ENCODE peak calls at places on chromosomes 1 and 21, in four cellular contexts. One of them, this sample, is unnamed.

GRCh38 chr1:235595079-235595478 is 54.5 kb downstream of the GNG4 start:
- DNase-seq in lower lobe of right lung: no peak
- DNase-seq in right lobe of liver: no peak
- DNase-seq in cardiac fibroblast: no peak
- DNase-seq in this sample: peak

GRCh38 chr1:211490821-211491415 is 1.0 kb downstream of the RD3 start:
- DNase-seq in cardiac fibroblast: no peak
- DNase-seq in lower lobe of right lung: no peak
- DNase-seq in right lobe of liver: no peak
- DNase-seq in this sample: no peak

GRCh38 chr1:32716312-32717126 is 13.9 kb upstream of the SYNC start:
- DNase-seq in lower lobe of right lung: peak
- DNase-seq in cardiac fibroblast: no peak
- DNase-seq in right lobe of liver: peak
- DNase-seq in this sample: no peak

GRCh38 chr21:41653944-41654625 is 112.8 kb downstream of the RIPK4 start:
- DNase-seq in cardiac fibroblast: peak
- DNase-seq in lower lobe of right lung: no peak
- DNase-seq in right lobe of liver: no peak
- DNase-seq in this sample: no peak

GRCh38 chr21:43826623-43826974 is 37.2 kb downstream of the RRP1 start:
- DNase-seq in cardiac fibroblast: no peak
- DNase-seq in right lobe of liver: no peak
- DNase-seq in lower lobe of right lung: no peak
- DNase-seq in this sample: peak

GRCh38 chr1:230825061-230825803 is 43.1 kb downstream of the C1orf198 start:
- DNase-seq in right lobe of liver: no peak
- DNase-seq in cardiac fibroblast: peak
- DNase-seq in lower lobe of right lung: no peak
- DNase-seq in this sample: no peak

GRCh38 chr1:59223943-59224639 is 72.8 kb upstream of the FGGY start:
- DNase-seq in cardiac fibroblast: no peak
- DNase-seq in lower lobe of right lung: no peak
- DNase-seq in right lobe of liver: no peak
- DNase-seq in this sample: no peak

GRCh38 chr1:206772228-206773002 is at the start of gene IL10:
- DNase-seq in cardiac fibroblast: no peak
- DNase-seq in lower lobe of right lung: no peak
- DNase-seq in right lobe of liver: no peak
- DNase-seq in this sample: no peak

GRCh38 chr1:73472810-73473209 is 725.2 kb downstream of the LRRIQ3 start:
- DNase-seq in right lobe of liver: no peak
- DNase-seq in cardiac fibroblast: no peak
- DNase-seq in lower lobe of right lung: no peak
- DNase-seq in this sample: no peak

GRCh38 chr21:46418265-46418946 is 40.3 kb upstream of the DIP2A start:
- DNase-seq in lower lobe of right lung: peak
- DNase-seq in right lobe of liver: peak
- DNase-seq in cardiac fibroblast: no peak
- DNase-seq in this sample: peak

GRCh38 chr1:21931171-21932093 is 5.7 kb downstream of the HSPG2 start:
- DNase-seq in cardiac fibroblast: peak
- DNase-seq in lower lobe of right lung: peak
- DNase-seq in right lobe of liver: no peak
- DNase-seq in this sample: no peak

GRCh38 chr1:53043271-53043670 is 18.7 kb upstream of the PODN start:
- DNase-seq in lower lobe of right lung: no peak
- DNase-seq in right lobe of liver: no peak
- DNase-seq in cardiac fibroblast: peak
- DNase-seq in this sample: no peak

GRCh38 chr1:34549199-34549598 is 205.6 kb upstream of the GJB5 start:
- DNase-seq in lower lobe of right lung: no peak
- DNase-seq in right lobe of liver: peak
- DNase-seq in cardiac fibroblast: no peak
- DNase-seq in this sample: no peak

GRCh38 chr1:107593436-107594209 is 371.4 kb downstream of the VAV3 start:
- DNase-seq in right lobe of liver: no peak
- DNase-seq in cardiac fibroblast: no peak
- DNase-seq in lower lobe of right lung: no peak
- DNase-seq in this sample: no peak

GRCh38 chr1:107590087-107590486 is 374.9 kb downstream of the VAV3 start:
- DNase-seq in cardiac fibroblast: no peak
- DNase-seq in right lobe of liver: no peak
- DNase-seq in lower lobe of right lung: no peak
- DNase-seq in this sample: no peak

GRCh38 chr1:107588321-107588720 is 376.7 kb downstream of the VAV3 start:
- DNase-seq in cardiac fibroblast: no peak
- DNase-seq in lower lobe of right lung: no peak
- DNase-seq in right lobe of liver: no peak
- DNase-seq in this sample: no peak

GRCh38 chr1:107594541-107594940 is 370.4 kb downstream of the VAV3 start:
- DNase-seq in lower lobe of right lung: no peak
- DNase-seq in cardiac fibroblast: no peak
- DNase-seq in right lobe of liver: no peak
- DNase-seq in this sample: no peak

GRCh38 chr1:107590895-107591622 is 373.9 kb downstream of the VAV3 start:
- DNase-seq in lower lobe of right lung: no peak
- DNase-seq in right lobe of liver: no peak
- DNase-seq in cardiac fibroblast: no peak
- DNase-seq in this sample: no peak
- TF ChIP-seq CTCF in lower lobe of right lung: no peak
- TF ChIP-seq CTCF in right lobe of liver: no peak
- TF ChIP-seq CTCF in cardiac fibroblast: no peak
- TF ChIP-seq CTCF in this sample: no peak

GRCh38 chr1:50705041-50705440 is 255.0 kb downstream of the FAF1 start:
- DNase-seq in lower lobe of right lung: no peak
- DNase-seq in right lobe of liver: no peak
- DNase-seq in cardiac fibroblast: no peak
- DNase-seq in this sample: no peak

GRCh38 chr1:50704126-50704525 is 255.9 kb downstream of the FAF1 start:
- DNase-seq in lower lobe of right lung: no peak
- DNase-seq in cardiac fibroblast: peak
- DNase-seq in right lobe of liver: no peak
- DNase-seq in this sample: no peak

GRCh38 chr1:50705699-50706098 is 254.4 kb downstream of the FAF1 start:
- DNase-seq in lower lobe of right lung: no peak
- DNase-seq in cardiac fibroblast: no peak
- DNase-seq in right lobe of liver: no peak
- DNase-seq in this sample: no peak

GRCh38 chr1:50707824-50708223 is 252.2 kb downstream of the FAF1 start:
- DNase-seq in lower lobe of right lung: no peak
- DNase-seq in right lobe of liver: no peak
- DNase-seq in cardiac fibroblast: no peak
- DNase-seq in this sample: no peak

GRCh38 chr1:50710099-50710498 is 250.0 kb downstream of the FAF1 start:
- DNase-seq in right lobe of liver: no peak
- DNase-seq in cardiac fibroblast: no peak
- DNase-seq in lower lobe of right lung: no peak
- DNase-seq in this sample: no peak
- TF ChIP-seq CTCF in right lobe of liver: no peak
- TF ChIP-seq CTCF in cardiac fibroblast: no peak
- TF ChIP-seq CTCF in lower lobe of right lung: no peak
- TF ChIP-seq CTCF in this sample: no peak

DNA sequence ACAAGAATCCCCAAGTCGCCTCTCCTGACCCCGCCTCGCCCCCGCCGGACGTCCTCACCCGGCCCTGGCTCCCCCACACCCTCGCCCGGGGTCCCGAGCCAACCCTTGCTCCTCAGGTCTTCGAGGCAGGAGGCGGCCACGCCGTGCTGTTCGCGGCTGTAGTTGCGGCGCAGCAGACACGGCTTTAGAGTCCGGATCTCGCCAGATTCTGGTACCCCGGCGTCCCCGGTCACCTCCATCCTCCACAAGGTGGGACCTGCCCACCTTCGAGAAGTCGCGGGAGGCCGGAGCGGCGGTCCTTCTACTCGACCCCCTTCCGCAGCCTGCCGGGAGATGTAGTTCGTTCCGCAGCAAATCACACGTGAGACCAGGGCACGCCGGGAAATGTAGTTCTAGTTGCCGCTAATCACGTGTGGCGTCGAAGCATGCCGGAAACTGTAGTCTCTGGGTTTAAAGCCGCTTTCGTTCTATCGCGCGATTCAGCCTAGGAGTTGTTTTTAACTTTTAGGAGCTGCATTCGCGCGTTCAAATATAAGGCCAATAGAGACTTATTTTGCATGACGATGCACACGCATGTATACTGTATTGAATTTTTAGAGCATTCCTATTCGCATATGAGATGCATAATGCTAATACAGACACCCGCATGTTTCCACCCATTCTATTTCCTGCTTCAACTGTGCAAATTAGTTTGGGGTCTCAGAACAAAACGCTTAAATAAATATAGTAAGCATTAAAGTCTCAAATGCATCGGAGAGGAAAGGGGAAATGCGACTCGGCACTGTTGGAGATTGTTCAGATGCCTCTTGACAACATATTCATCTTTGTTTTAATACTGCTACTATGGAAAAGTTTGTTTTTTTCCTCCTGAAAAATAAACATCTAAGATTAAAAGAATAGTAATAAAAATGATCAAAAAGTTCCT is at the start of gene DFFA:
- DNase-seq in cardiac fibroblast: peak
- DNase-seq in right lobe of liver: peak
- DNase-seq in lower lobe of right lung: peak
- DNase-seq in this sample: peak
- TF ChIP-seq CTCF in cardiac fibroblast: no peak
- TF ChIP-seq CTCF in right lobe of liver: no peak
- TF ChIP-seq CTCF in lower lobe of right lung: no peak
- TF ChIP-seq CTCF in this sample: no peak

DNA sequence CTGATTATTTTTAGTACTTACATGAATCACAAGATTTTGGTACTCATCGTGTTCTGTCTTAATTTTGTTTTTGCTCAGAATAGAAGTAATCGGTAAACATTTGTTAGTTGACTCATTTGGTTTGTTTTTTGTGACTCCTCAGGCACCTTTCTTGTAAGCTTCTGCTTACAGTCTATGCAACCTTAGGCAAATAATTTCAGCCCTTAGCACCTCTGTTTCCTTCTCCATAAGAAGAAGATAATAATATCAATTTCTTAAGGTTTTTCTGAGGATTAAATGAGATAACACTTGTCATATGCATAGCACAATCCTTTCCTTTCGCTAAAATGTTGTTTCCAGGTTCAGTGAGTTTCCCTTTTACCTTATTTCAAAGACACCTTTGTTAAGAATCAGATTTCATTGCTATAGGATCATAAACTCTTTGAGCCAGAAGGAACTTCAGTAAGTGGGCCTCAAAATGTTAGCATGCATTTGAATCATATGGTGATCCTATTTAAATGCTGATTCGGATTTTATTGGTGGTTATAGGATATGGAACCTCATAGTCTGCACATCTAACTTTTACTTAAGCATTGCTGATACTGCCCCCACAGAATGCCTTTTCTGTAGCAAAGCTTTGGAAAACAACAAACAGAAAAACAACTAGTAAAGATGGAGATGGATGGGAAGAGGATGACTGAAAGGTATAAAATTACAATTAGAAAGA is 272.7 kb upstream of the CACYBP start:
- DNase-seq in lower lobe of right lung: no peak
- DNase-seq in right lobe of liver: no peak
- DNase-seq in cardiac fibroblast: no peak
- DNase-seq in this sample: no peak
- TF ChIP-seq CTCF in lower lobe of right lung: peak
- TF ChIP-seq CTCF in right lobe of liver: no peak
- TF ChIP-seq CTCF in cardiac fibroblast: no peak
- TF ChIP-seq CTCF in this sample: peak

GRCh38 chr1:191162762-191163161 is 685.1 kb upstream of the BRINP3 start:
- DNase-seq in lower lobe of right lung: no peak
- DNase-seq in cardiac fibroblast: no peak
- DNase-seq in right lobe of liver: no peak
- DNase-seq in this sample: no peak
- TF ChIP-seq CTCF in lower lobe of right lung: no peak
- TF ChIP-seq CTCF in cardiac fibroblast: no peak
- TF ChIP-seq CTCF in right lobe of liver: no peak
- TF ChIP-seq CTCF in this sample: no peak

DNA sequence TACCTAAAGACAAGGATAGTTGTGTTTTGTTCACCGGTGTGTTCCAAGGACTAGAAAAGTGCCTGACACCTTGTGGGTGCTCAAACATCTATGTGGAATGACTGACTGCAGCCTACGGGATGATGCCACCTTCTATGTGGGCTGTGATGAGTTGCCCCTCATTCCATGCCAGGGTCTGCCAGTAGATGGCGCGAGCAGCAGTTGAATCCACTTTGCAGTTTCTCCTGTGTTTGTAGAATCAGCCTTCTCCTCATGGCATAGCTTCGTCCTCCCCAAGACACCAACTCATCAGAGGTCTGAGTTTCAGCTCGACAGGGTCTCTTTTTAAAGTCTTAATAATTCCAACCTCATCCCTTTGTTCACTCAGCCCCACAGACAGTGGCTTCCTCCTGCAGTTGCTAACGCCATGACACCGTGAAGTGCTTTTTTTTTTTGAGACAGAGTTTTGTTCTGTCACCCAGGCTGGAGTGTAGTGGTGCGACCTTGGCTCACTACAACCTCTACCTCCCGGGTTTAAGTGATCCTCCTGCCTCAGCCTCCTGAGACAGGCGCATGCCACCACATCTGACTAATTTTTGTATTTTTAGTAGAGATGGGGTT is 133.7 kb downstream of the CAPN8 start:
- DNase-seq in lower lobe of right lung: peak
- DNase-seq in cardiac fibroblast: peak
- DNase-seq in right lobe of liver: no peak
- DNase-seq in this sample: no peak
- TF ChIP-seq CTCF in lower lobe of right lung: peak
- TF ChIP-seq CTCF in cardiac fibroblast: peak
- TF ChIP-seq CTCF in right lobe of liver: peak
- TF ChIP-seq CTCF in this sample: peak

DNA sequence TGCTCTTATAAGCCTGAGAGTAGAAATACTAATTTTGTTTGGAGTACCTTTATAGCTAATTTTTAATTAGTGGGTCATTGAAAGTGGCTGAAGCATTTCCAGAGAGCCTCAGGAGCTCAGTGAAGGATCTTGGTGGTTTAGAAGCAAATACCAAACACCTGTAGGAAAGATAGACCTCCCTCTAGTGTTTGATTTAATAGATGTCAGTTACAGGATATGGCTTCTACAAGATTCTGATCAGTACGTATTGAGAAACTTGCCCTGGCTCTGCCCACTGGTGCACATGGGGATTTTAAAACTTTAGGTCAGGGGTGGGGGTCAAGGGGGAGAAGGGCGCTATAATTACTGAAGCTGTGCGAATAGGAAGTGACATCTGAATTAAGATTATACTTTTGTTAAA is 122.2 kb downstream of the POU2F1 start:
- DNase-seq in cardiac fibroblast: no peak
- DNase-seq in lower lobe of right lung: no peak
- DNase-seq in right lobe of liver: no peak
- DNase-seq in this sample: no peak
- TF ChIP-seq CTCF in cardiac fibroblast: no peak
- TF ChIP-seq CTCF in lower lobe of right lung: peak
- TF ChIP-seq CTCF in right lobe of liver: peak
- TF ChIP-seq CTCF in this sample: peak

GRCh38 chr1:95953005-95953404 is 719.0 kb downstream of the RWDD3 start:
- DNase-seq in cardiac fibroblast: peak
- DNase-seq in lower lobe of right lung: no peak
- DNase-seq in right lobe of liver: no peak
- DNase-seq in this sample: no peak
- TF ChIP-seq CTCF in cardiac fibroblast: no peak
- TF ChIP-seq CTCF in lower lobe of right lung: no peak
- TF ChIP-seq CTCF in right lobe of liver: peak
- TF ChIP-seq CTCF in this sample: peak

This sample was measured in chondrocyte.